ENCODE peak calls at places on chromosomes 4 and X, in ten cellular contexts. U is PC-9; K is activated CD4-positive, alpha-beta T cell treated with anti-CD3 and anti-CD28 coated beads for 36 hours; I is stimulated activated CD8-positive, alpha-beta memory T cell treated with anti-CD3 and anti-CD28 coated beads, Interleukin-12 subunit alpha, Interleukin-12 subunit beta, amount 100 ng/mL, for 4 hours; O is fibroblast of pulmonary artery; E is HFFc6; P is IMR-90; L is dorsolateral prefrontal cortex; S is stimulated activated naive CD8-positive, alpha-beta T cell treated with anti-CD3 and anti-CD28 coated beads, Interleukin-15, Interleukin-2, amounts not matched to agents 100 U/mL and 50 U/mL, for 24 hours; D is activated T-helper 1 cell treated with Interleukin-2 at 50 U/mL for 16 hours. N is an unnamed sample.

GRCh38 chrX:119605398-119605738 is 856 bp downstream of the NKRF start:
- DNase-seq in D (no peak), U (no peak), I (no peak), P (no peak), L (no peak), O (no peak), E (no peak), S (peak; percentile 19), K (peak; percentile 35), N (peak; percentile 3)

GRCh38 chr4:111434581-111434980 is 710.7 kb upstream of the FAM241A start:
- DNase-seq in P (no peak), E (no peak), L (no peak), D (no peak), U (no peak), O (peak; percentile 1), K (no peak), S (no peak), I (no peak), N (no peak)

GRCh38 chrX:149825424-149825823 is 43.7 kb downstream of the MAGEA9 start:
- DNase-seq in K (peak; percentile 72), E (no peak), O (peak; percentile 8), L (no peak), P (no peak), U (peak; percentile 5), D (peak; percentile 18), S (peak; percentile 67), I (no peak), N (peak; percentile 2)

GRCh38 chrX:18983711-18984380 is at the start of gene PHKA2:
- DNase-seq in P (no peak), O (peak; percentile 53), I (peak; percentile 29), U (peak; percentile 68), E (peak; percentile 18), K (peak; percentile 44), S (peak; percentile 56), D (no peak), L (peak; percentile 58), N (peak; percentile 29)

GRCh38 chr4:21769404-21770147 is 179.0 kb downstream of the KCNIP4 start:
- DNase-seq in E (peak; percentile 76), D (no peak), U (no peak), K (no peak), L (no peak), P (peak; percentile 47), O (peak; percentile 85), I (no peak), S (no peak), N (no peak)

GRCh38 chr4:149135062-149135461 is 680.6 kb downstream of the IQCM start:
- DNase-seq in K (no peak), D (no peak), O (no peak), P (no peak), E (no peak), L (no peak), U (no peak), I (no peak), S (no peak), N (no peak)

GRCh38 chrX:43882294-43882681 is at the start of gene MAOB:
- DNase-seq in P (no peak), S (peak; percentile 13), L (peak; percentile 54), K (peak; percentile 48), U (peak; percentile 18), O (no peak), E (no peak), D (no peak), I (no peak), N (peak; percentile 63)

GRCh38 chr4:4866124-4866832 is 6.8 kb downstream of the MSX1 start:
- DNase-seq in P (no peak), E (no peak), K (no peak), U (no peak), D (no peak), I (no peak), S (no peak), O (no peak), L (no peak), N (no peak)

GRCh38 chr4:68466185-68466584 is 18.9 kb downstream of the TMPRSS11E start:
- DNase-seq in L (no peak), K (no peak), I (no peak), O (peak; percentile 33), E (peak; percentile 84), S (no peak), U (no peak), D (no peak), P (peak; percentile 68), N (no peak)

GRCh38 chrX:65596270-65596669 is 61.7 kb upstream of the LAS1L start:
- DNase-seq in O (peak; percentile 50), D (peak; percentile 39), K (peak; percentile 70), I (peak; percentile 31), P (peak; percentile 49), U (no peak), S (peak; percentile 33), L (no peak), E (peak; percentile 42), N (no peak)

GRCh38 chr4:18684932-18685331 is 663.4 kb upstream of the LCORL start:
- DNase-seq in S (no peak), D (no peak), U (no peak), I (no peak), L (no peak), O (no peak), E (no peak), K (no peak), P (no peak), N (no peak)

GRCh38 chr4:159374749-159375535 is 272.1 kb downstream of the RAPGEF2 start:
- DNase-seq in S (no peak), P (peak; percentile 67), U (no peak), O (peak; percentile 64), L (no peak), K (no peak), D (no peak), I (no peak), E (peak; percentile 13), N (no peak)

GRCh38 chr4:76504613-76505465 is 69.8 kb downstream of the SHROOM3 start:
- DNase-seq in S (no peak), U (no peak), P (peak; percentile 63), O (peak; percentile 79), E (peak; percentile 47), I (no peak), L (no peak), K (no peak), D (no peak), N (peak; percentile 36)

GRCh38 chr4:85603437-85604336 is 128.7 kb downstream of the ARHGAP24 start:
- DNase-seq in L (no peak), U (no peak), I (no peak), O (peak; percentile 82), E (peak; percentile 12), K (no peak), D (no peak), P (no peak), S (no peak), N (no peak)

GRCh38 chr4:54475546-54475945 is 182.2 kb upstream of the KIT start:
- DNase-seq in S (no peak), U (no peak), O (no peak), E (no peak), D (no peak), I (no peak), L (no peak), K (no peak), P (no peak), N (no peak)

GRCh38 chr4:172842759-172843158 is 325.9 kb upstream of the GALNT7 start:
- DNase-seq in O (no peak), E (no peak), K (no peak), S (no peak), U (no peak), D (no peak), P (no peak), L (no peak), I (no peak), N (no peak)

GRCh38 chr4:91502365-91502764 is 801.4 kb upstream of the GRID2 start:
- DNase-seq in S (no peak), E (no peak), P (no peak), O (peak; percentile 44), D (no peak), L (no peak), I (no peak), K (no peak), U (no peak), N (peak; percentile 1)

GRCh38 chr4:5874811-5875465 is 17.9 kb downstream of the CRMP1 start:
- DNase-seq in U (no peak), E (no peak), I (no peak), S (no peak), O (peak; percentile 6), P (peak; percentile 44), D (no peak), K (no peak), L (peak; percentile 63), N (no peak)

GRCh38 chr4:180333156-180333555 is 1910.0 kb upstream of the TENM3 start:
- DNase-seq in S (no peak), U (no peak), D (no peak), I (no peak), E (no peak), L (no peak), P (peak; percentile 43), K (no peak), O (no peak), N (no peak)

GRCh38 chr4:185232370-185232769 is 23.0 kb downstream of the SNX25 start:
- DNase-seq in E (peak; percentile 56), O (no peak), L (no peak), D (no peak), U (no peak), I (no peak), K (no peak), P (peak; percentile 57), S (no peak), N (no peak)

GRCh38 chr4:76753814-76754213 is 144.1 kb downstream of the SOWAHB start:
- DNase-seq in E (peak; percentile 92), L (no peak), I (no peak), U (no peak), P (peak; percentile 98), D (no peak), K (no peak), O (peak; percentile 87), S (no peak), N (no peak)

GRCh38 chr4:1293981-1294380 is 4.3 kb downstream of the MAEA start:
- DNase-seq in O (peak; percentile 28), K (no peak), L (no peak), S (no peak), P (no peak), U (no peak), D (no peak), E (no peak), I (no peak), N (no peak)

GRCh38 chrX:151609222-151609621 is 45.7 kb downstream of the PASD1 start:
- DNase-seq in S (no peak), I (no peak), P (no peak), E (no peak), U (no peak), D (no peak), K (no peak), O (no peak), L (no peak), N (peak; percentile 22)

GRCh38 chr4:83810428-83810827 is 274.5 kb downstream of the GPAT3 start:
- DNase-seq in D (no peak), S (no peak), K (no peak), E (no peak), I (no peak), L (no peak), O (no peak), U (no peak), P (peak; percentile 60), N (no peak)

GRCh38 chr4:1683371-1683902 is 676 bp downstream of the FAM53A start:
- DNase-seq in P (peak; percentile 88), E (peak; percentile 86), S (no peak), D (no peak), K (peak; percentile 47), O (peak; percentile 83), L (peak; percentile 53), I (peak; percentile 22), U (peak; percentile 7), N (no peak)

GRCh38 chrX:63503541-63503940 is 152.4 kb upstream of the SPIN4 start:
- DNase-seq in L (no peak), D (no peak), P (peak; percentile 20), U (no peak), S (no peak), O (peak; percentile 54), E (peak; percentile 9), K (no peak), I (no peak), N (no peak)

GRCh38 chrX:150361777-150362351 is 1.3 kb upstream of the MAMLD1 start:
- DNase-seq in L (no peak), E (no peak), U (no peak), S (peak; percentile 26), I (no peak), K (peak; percentile 46), P (peak; percentile 29), O (peak; percentile 17), D (no peak), N (no peak)

GRCh38 chrX:44943007-44943406 is 70.0 kb downstream of the KDM6A start:
- DNase-seq in P (no peak), D (no peak), O (no peak), I (no peak), U (no peak), S (no peak), E (no peak), L (no peak), K (no peak), N (no peak)